ENCODE peak calls at places on chromosome 13, in eight cellular contexts. O is activated CD4-positive, CD25-positive, alpha-beta regulatory T cell treated with anti-CD3 and anti-CD28 coated beads, Interleukin-2, amount 50 U/mL, for 16 hours; C is renal cortical epithelial cell; I is head of caudate nucleus; Q is neural progenitor cell; Z is GM18507; E is NCI-H510A treated with DMSO at 0.1 percent for 48 hours; A is RPMI7951. N is an unnamed sample.

GRCh38 chr13:25743426-25743825 is 308.4 kb downstream of the SHISA2 start:
- DNase-seq in O (no peak), C (no peak), I (no peak), Q (no peak), Z (no peak), E (no peak), A (peak; percentile 88), N (no peak)

GRCh38 chr13:36673838-36674326 is at the start of gene SERTM1:
- DNase-seq in O (no peak), C (no peak), I (no peak), Q (peak; percentile 94), Z (no peak), E (peak; percentile 10), A (no peak), N (no peak)

GRCh38 chr13:32902898-32903297 is 113.3 kb upstream of the KL start:
- DNase-seq in O (no peak), C (no peak), I (peak; percentile 65), Q (peak; percentile 18), Z (no peak), E (no peak), A (no peak), N (no peak)

GRCh38 chr13:21550918-21551317 is 53.1 kb downstream of the MICU2 start:
- DNase-seq in O (no peak), C (no peak), I (no peak), Q (no peak), Z (no peak), E (no peak), A (no peak), N (no peak)

GRCh38 chr13:32323912-32324311 is 8.6 kb downstream of the BRCA2 start:
- DNase-seq in O (no peak), C (peak; percentile 63), I (no peak), Q (no peak), Z (no peak), E (no peak), A (peak; percentile 33), N (no peak)

GRCh38 chr13:25911020-25911419 is 140.8 kb downstream of the SHISA2 start:
- DNase-seq in O (no peak), C (no peak), I (no peak), Q (peak; percentile 93), Z (no peak), E (no peak), A (no peak), N (no peak)

GRCh38 chr13:62294210-62294609 is 878.6 kb upstream of the PCDH20 start:
- DNase-seq in O (no peak), C (peak; percentile 11), I (no peak), Q (no peak), Z (no peak), E (no peak), A (no peak), N (no peak)

GRCh38 chr13:29474991-29475390 is 120.5 kb downstream of the SLC7A1 start:
- DNase-seq in O (no peak), C (peak; percentile 10), I (no peak), Q (no peak), Z (no peak), E (no peak), A (peak; percentile 65), N (no peak)

GRCh38 chr13:65913173-65913572 is 1317.0 kb downstream of the PCDH9 start:
- DNase-seq in O (no peak), C (peak; percentile 76), I (no peak), Q (no peak), Z (no peak), E (no peak), A (peak; percentile 33), N (no peak)

GRCh38 chr13:75861786-75862185 is 225.7 kb downstream of the LMO7 start:
- DNase-seq in O (no peak), C (no peak), I (no peak), Q (no peak), Z (no peak), E (no peak), A (no peak), N (no peak)

GRCh38 chr13:27619711-27620376 is 485 bp downstream of the LNX2 start:
- DNase-seq in O (peak; percentile 5), C (no peak), I (no peak), Q (no peak), Z (no peak), E (no peak), A (peak; percentile 33), N (no peak)

GRCh38 chr13:51158365-51158764 is 47.3 kb upstream of the C13orf42 start:
- DNase-seq in O (no peak), C (no peak), I (no peak), Q (no peak), Z (no peak), E (no peak), A (no peak), N (no peak)

N was measured in CMK.